ENCODE peak calls at places on chromosomes 4 and X, in four cellular contexts. W is lower lobe of right lung, O is upper lobe of right lung, Y is BE2C. P is an unnamed sample.

GRCh38 chrX:30414144-30414543 is 105.0 kb upstream of the NR0B1 start:
- DNase-seq in W (no peak), O (no peak), Y (no peak), P (no peak)

GRCh38 chr4:112951362-112951962 is 98.0 kb upstream of the ANK2 start:
- DNase-seq in W (no peak), O (no peak), Y (no peak), P (no peak)

GRCh38 chr4:42398448-42399355 is 1.4 kb downstream of the SHISA3 start:
- DNase-seq in W (no peak), Y (no peak), O (no peak), P (no peak)

GRCh38 chr4:161650812-161651211 is 513.0 kb downstream of the FSTL5 start:
- DNase-seq in Y (no peak), W (no peak), O (no peak), P (no peak)

GRCh38 chrX:45811307-45811706 is 610.6 kb upstream of the DIPK2B start:
- DNase-seq in O (no peak), Y (no peak), W (no peak), P (no peak)

GRCh38 chr4:42390622-42391355 is 6.5 kb upstream of the SHISA3 start:
- DNase-seq in W (no peak), O (no peak), Y (no peak), P (no peak)

GRCh38 chr4:139454111-139454600 is at the start of gene RAB33B:
- DNase-seq in O (no peak), W (no peak), Y (no peak), P (no peak)

GRCh38 chr4:86141166-86141565 is 218.7 kb downstream of the MAPK10 start:
- DNase-seq in Y (no peak), O (no peak), W (no peak), P (no peak)

GRCh38 chrX:8868070-8868795 is 67.0 kb upstream of the FAM9A start:
- DNase-seq in W (no peak), Y (no peak), O (no peak), P (no peak)

GRCh38 chr4:116636917-116637316 is 448.5 kb downstream of the TRAM1L1 start:
- DNase-seq in O (no peak), W (no peak), Y (no peak), P (no peak)

GRCh38 chr4:123919576-123920098 is 523.0 kb downstream of the SPRY1 start:
- DNase-seq in O (no peak), W (no peak), Y (no peak), P (no peak)
- H3K36me3 ChIP-seq in O (no peaks in the 10 kb centered on the region), W (no peaks in the 10 kb centered on the region), Y (no peaks in the 10 kb centered on the region), P (no peaks in the 10 kb centered on the region)

GRCh38 chr4:122894802-122895201 is 27.6 kb downstream of the NUDT6 start:
- DNase-seq in Y (peak; percentile 11), O (no peak), W (no peak), P (no peak)

GRCh38 chr4:122890142-122890769 is 32.1 kb downstream of the NUDT6 start:
- DNase-seq in W (no peak), O (no peak), Y (no peak), P (no peak)

GRCh38 chr4:122884504-122884903 is 37.9 kb downstream of the NUDT6 start:
- DNase-seq in O (no peak), Y (no peak), W (no peak), P (no peak)

GRCh38 chr4:122895336-122895995 is 26.9 kb downstream of the NUDT6 start:
- DNase-seq in W (no peak), O (no peak), Y (no peak), P (no peak)

GRCh38 chr4:122889726-122890125 is 32.7 kb downstream of the NUDT6 start:
- DNase-seq in Y (no peak), O (no peak), W (no peak), P (no peak)
- H3K36me3 ChIP-seq in Y (no peaks in the 10 kb centered on the region), O (peaks cover 14% of the 10 kb centered on the region), W (peaks cover 23% of the 10 kb centered on the region), P (peaks cover 3% of the 10 kb centered on the region)

DNA sequence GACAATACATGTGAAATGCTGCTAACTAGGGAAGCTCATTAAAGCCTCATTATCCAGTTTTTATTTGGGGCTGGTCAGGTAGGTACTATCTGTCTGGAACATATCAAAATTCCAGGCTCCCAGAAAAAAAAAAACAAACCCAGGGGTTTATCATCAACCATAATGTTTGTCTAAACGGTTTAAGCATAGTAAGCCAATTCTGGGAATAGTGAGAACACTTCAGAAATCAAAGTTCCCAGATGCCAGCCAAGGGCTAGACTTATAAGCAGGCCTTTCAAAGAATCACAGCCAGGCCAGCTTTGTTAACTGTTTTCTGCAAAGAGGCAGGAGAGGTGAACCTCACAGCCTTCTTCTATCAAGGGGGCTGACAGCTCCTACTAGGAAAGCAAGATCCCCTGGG is 8.1 kb downstream of the IDS start:
- DNase-seq in O (no peak), W (no peak), Y (no peak), P (no peak)
- H3K36me3 ChIP-seq in O (peaks cover 79% of the 10 kb centered on the region), W (peaks cover 93% of the 10 kb centered on the region), Y (peaks cover 54% of the 10 kb centered on the region), P (no peaks in the 10 kb centered on the region)

DNA sequence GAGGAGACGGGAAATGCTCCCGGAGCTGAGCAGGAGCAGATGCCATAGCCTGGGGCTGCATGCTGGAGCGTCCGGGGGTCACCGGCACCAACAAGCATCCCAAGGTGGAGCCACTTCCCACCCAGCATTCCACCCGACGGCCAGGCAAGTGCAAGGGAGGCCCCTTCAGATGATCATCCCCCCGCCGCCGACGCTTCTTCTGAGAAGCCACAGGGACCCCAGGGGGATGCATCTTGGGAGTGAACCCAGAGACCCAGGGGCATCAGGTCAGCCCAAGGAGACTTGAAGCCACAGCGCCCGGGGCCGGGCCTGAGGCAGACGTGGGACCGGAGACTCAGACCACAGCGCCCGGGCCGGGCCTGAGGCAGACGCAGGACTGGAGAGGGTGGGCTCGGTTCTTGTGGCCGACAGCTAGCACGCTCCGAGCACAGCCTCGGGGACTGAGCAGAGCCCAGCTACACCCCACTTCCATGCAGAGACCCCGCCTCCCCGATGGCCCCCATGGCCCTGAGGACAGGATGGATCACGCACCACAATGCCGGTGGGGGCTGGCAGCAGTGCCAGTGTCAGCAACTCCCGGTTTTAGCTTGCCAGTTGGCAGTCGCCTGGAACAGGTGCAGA is 33.0 kb upstream of the CPLX1 start:
- DNase-seq in O (peak; percentile 62), W (peak; percentile 46), Y (no peak), P (no peak)
- H3K36me3 ChIP-seq in O (peaks cover 79% of the 10 kb centered on the region), W (peaks cover 86% of the 10 kb centered on the region), Y (peaks cover 43% of the 10 kb centered on the region), P (peaks cover 25% of the 10 kb centered on the region)

DNA sequence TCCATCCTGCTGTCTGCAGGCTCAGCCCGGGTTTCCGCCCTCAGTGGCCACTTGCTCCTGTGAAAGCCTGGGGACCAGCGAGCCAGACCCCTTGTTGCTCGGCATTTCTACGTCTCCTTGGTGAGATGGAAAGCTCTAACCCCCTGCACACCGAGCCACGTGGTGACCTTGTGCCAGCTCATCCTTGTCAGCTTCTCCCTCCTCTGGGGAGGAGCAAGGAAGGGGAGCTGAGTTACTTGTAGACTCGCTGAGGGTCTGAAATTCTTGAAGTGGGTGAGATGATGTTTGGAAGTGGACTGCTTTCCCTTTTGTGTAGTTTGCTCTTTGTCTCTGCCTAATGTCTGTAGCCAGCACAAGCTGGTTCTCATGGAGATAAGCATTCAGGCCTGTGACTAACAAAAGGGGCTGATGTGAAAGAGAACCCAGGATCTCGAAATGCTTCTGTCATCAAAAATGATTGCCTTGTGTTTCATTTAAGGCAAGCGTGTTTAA is 29.3 kb downstream of the RGS12 start:
- DNase-seq in O (peak; percentile 42), W (no peak), Y (peak; percentile 4), P (no peak)
- H3K36me3 ChIP-seq in O (peaks cover 18% of the 10 kb centered on the region), W (peaks cover 13% of the 10 kb centered on the region), Y (peaks cover 11% of the 10 kb centered on the region), P (peaks cover 4% of the 10 kb centered on the region)

GRCh38 chr4:186701273-186701672 is 22.4 kb downstream of the FAT1 start:
- DNase-seq in O (no peak), W (no peak), Y (no peak), P (no peak)
- H3K36me3 ChIP-seq in O (peaks cover 2% of the 10 kb centered on the region), W (peaks cover 3% of the 10 kb centered on the region), Y (no peaks in the 10 kb centered on the region), P (no peaks in the 10 kb centered on the region)

GRCh38 chr4:165325732-165326512 is 1.5 kb upstream of the MSMO1 start:
- DNase-seq in Y (no peak), W (no peak), O (no peak), P (no peak)
- H3K36me3 ChIP-seq in Y (peaks cover 3% of the 10 kb centered on the region), W (no peaks in the 10 kb centered on the region), O (peaks cover 4% of the 10 kb centered on the region), P (no peaks in the 10 kb centered on the region)

GRCh38 chr4:76127754-76128153 is 20.4 kb downstream of the NUP54 start:
- DNase-seq in O (no peak), W (no peak), Y (no peak), P (no peak)

GRCh38 chr4:76120199-76120598 is 28.0 kb downstream of the NUP54 start:
- DNase-seq in O (no peak), Y (no peak), W (no peak), P (no peak)

GRCh38 chr4:76125816-76126215 is 22.4 kb downstream of the NUP54 start:
- DNase-seq in O (no peak), W (no peak), Y (no peak), P (no peak)
- H3K36me3 ChIP-seq in O (peaks cover 63% of the 10 kb centered on the region), W (peaks cover 68% of the 10 kb centered on the region), Y (peaks cover 45% of the 10 kb centered on the region), P (no peaks in the 10 kb centered on the region)